ENCODE peak calls at places on chromosomes 12 and 14, in eight cellular contexts. U is adipocyte; I is EL; C is DMS153; D is hippocampal formation; F is WTC11; W is stimulated activated CD4-positive, alpha-beta T cell treated with anti-CD3 and anti-CD28 coated beads, Interleukin-4, amount 100 ng/mL, for 48 hours; M is activated naive CD8-positive, alpha-beta T cell treated with anti-CD3 and anti-CD28 coated beads for 36 hours. S is an unnamed sample.

GRCh38 chr12:49962861-49963765 is 1.4 kb downstream of the AQP5 start:
- DNase-seq in C (peak; percentile 68), D (no peak), I (peak; percentile 32), F (no peak), M (no peak), U (peak; percentile 58), W (no peak), S (no peak)

GRCh38 chr12:116295327-116296263 is 18.1 kb upstream of the MED13L start:
- DNase-seq in I (peak; percentile 57), M (no peak), U (no peak), C (no peak), F (no peak), W (no peak), D (no peak), S (no peak)

GRCh38 chr12:31005944-31006361 is 67.7 kb upstream of the DDX11 start:
- DNase-seq in M (no peak), I (peak; percentile 87), C (no peak), W (no peak), U (peak; percentile 57), D (no peak), F (peak; percentile 3), S (no peak)

GRCh38 chr14:100607611-100607956 is 20.4 kb upstream of the BEGAIN start:
- DNase-seq in I (no peak), W (no peak), D (no peak), F (no peak), M (no peak), U (no peak), C (no peak), S (no peak)

GRCh38 chr14:29913550-29913949 is 14.1 kb downstream of the PRKD1 start:
- DNase-seq in F (no peak), C (no peak), M (no peak), U (no peak), I (no peak), D (no peak), W (no peak), S (no peak)

GRCh38 chr14:31038521-31039166 is 12.5 kb upstream of the STRN3 start:
- DNase-seq in U (no peak), D (no peak), M (no peak), I (no peak), W (no peak), C (no peak), F (no peak), S (no peak)

GRCh38 chr14:104604461-104605449 is at the start of gene TMEM179:
- DNase-seq in D (no peak), F (peak; percentile 71), I (no peak), M (peak; percentile 34), W (no peak), U (peak; percentile 39), C (no peak), S (no peak)

GRCh38 chr14:57136669-57137068 is 132.0 kb downstream of the EXOC5 start:
- DNase-seq in U (no peak), M (no peak), I (no peak), W (no peak), C (peak; percentile 66), D (no peak), F (peak; percentile 11), S (no peak)

GRCh38 chr14:77203611-77204456 is 22.2 kb downstream of the TMEM63C start:
- DNase-seq in F (no peak), I (no peak), U (peak; percentile 3), C (peak; percentile 65), M (no peak), D (peak; percentile 26), W (no peak), S (peak; percentile 47)